ENCODE peak calls at places on chromosomes 16 and 17, in six cellular contexts. One of them, this sample, is unnamed.

GRCh38 chr16:1708768-1709180 is 2.8 kb downstream of the MAPK8IP3 start:
- DNase-seq in stimulated activated naive CD4-positive, alpha-beta T cell: no peak
- DNase-seq in NCI-H1092: no peak
- DNase-seq in HEK293T: peak
- DNase-seq in naive B cell: no peak
- DNase-seq in germinal center: no peak
- DNase-seq in this sample: no peak

GRCh38 chr17:41913798-41914197 is 5.0 kb downstream of the ACLY start:
- DNase-seq in stimulated activated naive CD4-positive, alpha-beta T cell: no peak
- DNase-seq in NCI-H1092: no peak
- DNase-seq in HEK293T: no peak
- DNase-seq in naive B cell: no peak
- DNase-seq in germinal center: no peak
- DNase-seq in this sample: no peak

GRCh38 chr17:81577278-81578000 is 25.3 kb upstream of the FAAP100 start:
- DNase-seq in stimulated activated naive CD4-positive, alpha-beta T cell: no peak
- DNase-seq in NCI-H1092: no peak
- DNase-seq in HEK293T: no peak
- DNase-seq in naive B cell: no peak
- DNase-seq in germinal center: no peak
- DNase-seq in this sample: no peak

GRCh38 chr17:8225813-8226535 is 15.6 kb upstream of the AURKB start:
- DNase-seq in stimulated activated naive CD4-positive, alpha-beta T cell: peak
- DNase-seq in NCI-H1092: no peak
- DNase-seq in HEK293T: peak
- DNase-seq in naive B cell: peak
- DNase-seq in germinal center: no peak
- DNase-seq in this sample: peak

GRCh38 chr17:27502526-27503324 is 46.5 kb downstream of the KSR1 start:
- DNase-seq in stimulated activated naive CD4-positive, alpha-beta T cell: no peak
- DNase-seq in NCI-H1092: no peak
- DNase-seq in HEK293T: no peak
- DNase-seq in naive B cell: no peak
- DNase-seq in germinal center: no peak
- DNase-seq in this sample: no peak

GRCh38 chr17:27862848-27863247 is 30.3 kb downstream of the LYRM9 start:
- DNase-seq in stimulated activated naive CD4-positive, alpha-beta T cell: no peak
- DNase-seq in NCI-H1092: no peak
- DNase-seq in HEK293T: no peak
- DNase-seq in naive B cell: no peak
- DNase-seq in germinal center: no peak
- DNase-seq in this sample: no peak

GRCh38 chr17:66751771-66752170 is 83.1 kb upstream of the CACNG5 start:
- DNase-seq in stimulated activated naive CD4-positive, alpha-beta T cell: no peak
- DNase-seq in NCI-H1092: no peak
- DNase-seq in HEK293T: no peak
- DNase-seq in naive B cell: no peak
- DNase-seq in germinal center: no peak
- DNase-seq in this sample: no peak

GRCh38 chr16:50879873-50880695 is 138.2 kb downstream of the CYLD start:
- DNase-seq in stimulated activated naive CD4-positive, alpha-beta T cell: no peak
- DNase-seq in NCI-H1092: peak
- DNase-seq in HEK293T: no peak
- DNase-seq in naive B cell: no peak
- DNase-seq in germinal center: no peak
- DNase-seq in this sample: no peak